ENCODE peak calls at places on chromosomes 6 and 20, in six cellular contexts. One of them, this sample, is unnamed.

GRCh38 chr6:121305957-121306607 is 28.2 kb downstream of the TBC1D32 start:
- DNase-seq in pancreas: no peak
- DNase-seq in kidney tubule cell: peak
- DNase-seq in ureter: no peak
- DNase-seq in EL: peak
- DNase-seq in stimulated activated CD4-positive, alpha-beta T cell treated with anti-CD3 and anti-CD28 coated beads, Interleukin-2, amount 100 ng/mL, for 48 hours: no peak
- DNase-seq in this sample: no peak

GRCh38 chr6:2876210-2877056 is 26.7 kb downstream of the SERPINB9 start:
- DNase-seq in pancreas: peak
- DNase-seq in kidney tubule cell: peak
- DNase-seq in ureter: no peak
- DNase-seq in EL: peak
- DNase-seq in stimulated activated CD4-positive, alpha-beta T cell treated with anti-CD3 and anti-CD28 coated beads, Interleukin-2, amount 100 ng/mL, for 48 hours: no peak
- DNase-seq in this sample: peak

GRCh38 chr6:3201388-3201787 is 26.1 kb downstream of the TUBB2B start:
- DNase-seq in pancreas: no peak
- DNase-seq in kidney tubule cell: no peak
- DNase-seq in ureter: no peak
- DNase-seq in EL: no peak
- DNase-seq in stimulated activated CD4-positive, alpha-beta T cell treated with anti-CD3 and anti-CD28 coated beads, Interleukin-2, amount 100 ng/mL, for 48 hours: no peak
- DNase-seq in this sample: no peak

GRCh38 chr20:13552061-13552460 is 86.7 kb downstream of the TASP1 start:
- DNase-seq in pancreas: no peak
- DNase-seq in kidney tubule cell: peak
- DNase-seq in ureter: no peak
- DNase-seq in EL: peak
- DNase-seq in stimulated activated CD4-positive, alpha-beta T cell treated with anti-CD3 and anti-CD28 coated beads, Interleukin-2, amount 100 ng/mL, for 48 hours: no peak
- DNase-seq in this sample: no peak

GRCh38 chr6:156953478-156954146 is 176.4 kb downstream of the ARID1B start:
- DNase-seq in pancreas: no peak
- DNase-seq in kidney tubule cell: peak
- DNase-seq in ureter: no peak
- DNase-seq in EL: peak
- DNase-seq in stimulated activated CD4-positive, alpha-beta T cell treated with anti-CD3 and anti-CD28 coated beads, Interleukin-2, amount 100 ng/mL, for 48 hours: no peak
- DNase-seq in this sample: peak

GRCh38 chr20:36331182-36331581 is 25.0 kb downstream of the DLGAP4 start:
- DNase-seq in pancreas: no peak
- DNase-seq in kidney tubule cell: no peak
- DNase-seq in ureter: no peak
- DNase-seq in EL: no peak
- DNase-seq in stimulated activated CD4-positive, alpha-beta T cell treated with anti-CD3 and anti-CD28 coated beads, Interleukin-2, amount 100 ng/mL, for 48 hours: no peak
- DNase-seq in this sample: no peak

GRCh38 chr6:159431750-159432149 is 261.3 kb downstream of the SOD2 start:
- DNase-seq in pancreas: no peak
- DNase-seq in kidney tubule cell: no peak
- DNase-seq in ureter: no peak
- DNase-seq in EL: no peak
- DNase-seq in stimulated activated CD4-positive, alpha-beta T cell treated with anti-CD3 and anti-CD28 coated beads, Interleukin-2, amount 100 ng/mL, for 48 hours: no peak
- DNase-seq in this sample: no peak

GRCh38 chr20:59123011-59123676 is 40.5 kb upstream of the ZNF831 start:
- DNase-seq in pancreas: no peak
- DNase-seq in kidney tubule cell: no peak
- DNase-seq in ureter: no peak
- DNase-seq in EL: no peak
- DNase-seq in stimulated activated CD4-positive, alpha-beta T cell treated with anti-CD3 and anti-CD28 coated beads, Interleukin-2, amount 100 ng/mL, for 48 hours: no peak
- DNase-seq in this sample: no peak

GRCh38 chr6:43695967-43696291 is 8.3 kb upstream of the MRPS18A start:
- DNase-seq in pancreas: no peak
- DNase-seq in kidney tubule cell: no peak
- DNase-seq in ureter: no peak
- DNase-seq in EL: no peak
- DNase-seq in stimulated activated CD4-positive, alpha-beta T cell treated with anti-CD3 and anti-CD28 coated beads, Interleukin-2, amount 100 ng/mL, for 48 hours: no peak
- DNase-seq in this sample: no peak

GRCh38 chr6:84581494-84582259 is 182.7 kb downstream of the TBX18 start:
- DNase-seq in pancreas: no peak
- DNase-seq in kidney tubule cell: peak
- DNase-seq in ureter: no peak
- DNase-seq in EL: peak
- DNase-seq in stimulated activated CD4-positive, alpha-beta T cell treated with anti-CD3 and anti-CD28 coated beads, Interleukin-2, amount 100 ng/mL, for 48 hours: no peak
- DNase-seq in this sample: no peak

GRCh38 chr6:81814365-81815109 is 62.1 kb upstream of the TENT5A start:
- DNase-seq in pancreas: no peak
- DNase-seq in kidney tubule cell: peak
- DNase-seq in ureter: no peak
- DNase-seq in EL: peak
- DNase-seq in stimulated activated CD4-positive, alpha-beta T cell treated with anti-CD3 and anti-CD28 coated beads, Interleukin-2, amount 100 ng/mL, for 48 hours: no peak
- DNase-seq in this sample: no peak

GRCh38 chr20:16802652-16802935 is 54.4 kb downstream of the OTOR start:
- DNase-seq in pancreas: no peak
- DNase-seq in kidney tubule cell: no peak
- DNase-seq in ureter: no peak
- DNase-seq in EL: no peak
- DNase-seq in stimulated activated CD4-positive, alpha-beta T cell treated with anti-CD3 and anti-CD28 coated beads, Interleukin-2, amount 100 ng/mL, for 48 hours: no peak
- DNase-seq in this sample: no peak

GRCh38 chr6:29813809-29814208 is 13.8 kb upstream of the HLA-G start:
- DNase-seq in pancreas: no peak
- DNase-seq in kidney tubule cell: peak
- DNase-seq in ureter: no peak
- DNase-seq in EL: peak
- DNase-seq in stimulated activated CD4-positive, alpha-beta T cell treated with anti-CD3 and anti-CD28 coated beads, Interleukin-2, amount 100 ng/mL, for 48 hours: no peak
- DNase-seq in this sample: no peak

GRCh38 chr6:43953794-43954310 is 173.4 kb downstream of the MRPL14 start:
- DNase-seq in pancreas: peak
- DNase-seq in kidney tubule cell: no peak
- DNase-seq in ureter: peak
- DNase-seq in EL: no peak
- DNase-seq in stimulated activated CD4-positive, alpha-beta T cell treated with anti-CD3 and anti-CD28 coated beads, Interleukin-2, amount 100 ng/mL, for 48 hours: no peak
- DNase-seq in this sample: no peak

GRCh38 chr20:47244451-47244850 is 112.0 kb downstream of the ZMYND8 start:
- DNase-seq in pancreas: no peak
- DNase-seq in kidney tubule cell: no peak
- DNase-seq in ureter: no peak
- DNase-seq in EL: no peak
- DNase-seq in stimulated activated CD4-positive, alpha-beta T cell treated with anti-CD3 and anti-CD28 coated beads, Interleukin-2, amount 100 ng/mL, for 48 hours: no peak
- DNase-seq in this sample: no peak

GRCh38 chr6:152993431-152993830 is 9.1 kb downstream of the MTRF1L start:
- DNase-seq in pancreas: no peak
- DNase-seq in kidney tubule cell: no peak
- DNase-seq in ureter: no peak
- DNase-seq in EL: no peak
- DNase-seq in stimulated activated CD4-positive, alpha-beta T cell treated with anti-CD3 and anti-CD28 coated beads, Interleukin-2, amount 100 ng/mL, for 48 hours: no peak
- DNase-seq in this sample: no peak

GRCh38 chr20:47741669-47742345 is 43.5 kb downstream of the SULF2 start:
- DNase-seq in pancreas: no peak
- DNase-seq in kidney tubule cell: no peak
- DNase-seq in ureter: no peak
- DNase-seq in EL: no peak
- DNase-seq in stimulated activated CD4-positive, alpha-beta T cell treated with anti-CD3 and anti-CD28 coated beads, Interleukin-2, amount 100 ng/mL, for 48 hours: no peak
- DNase-seq in this sample: no peak

GRCh38 chr6:87730310-87730709 is 28.3 kb upstream of the AKIRIN2 start:
- DNase-seq in pancreas: no peak
- DNase-seq in kidney tubule cell: peak
- DNase-seq in ureter: no peak
- DNase-seq in EL: no peak
- DNase-seq in stimulated activated CD4-positive, alpha-beta T cell treated with anti-CD3 and anti-CD28 coated beads, Interleukin-2, amount 100 ng/mL, for 48 hours: no peak
- DNase-seq in this sample: no peak

GRCh38 chr6:144876689-144877088 is 591.6 kb downstream of the UTRN start:
- DNase-seq in pancreas: no peak
- DNase-seq in kidney tubule cell: no peak
- DNase-seq in ureter: no peak
- DNase-seq in EL: no peak
- DNase-seq in stimulated activated CD4-positive, alpha-beta T cell treated with anti-CD3 and anti-CD28 coated beads, Interleukin-2, amount 100 ng/mL, for 48 hours: no peak
- DNase-seq in this sample: no peak

GRCh38 chr6:56226946-56227879 is 20.2 kb downstream of the COL21A1 start:
- DNase-seq in pancreas: no peak
- DNase-seq in kidney tubule cell: no peak
- DNase-seq in ureter: no peak
- DNase-seq in EL: peak
- DNase-seq in stimulated activated CD4-positive, alpha-beta T cell treated with anti-CD3 and anti-CD28 coated beads, Interleukin-2, amount 100 ng/mL, for 48 hours: no peak
- DNase-seq in this sample: no peak

GRCh38 chr20:48460681-48461080 is 367.1 kb downstream of the PREX1 start:
- DNase-seq in pancreas: no peak
- DNase-seq in kidney tubule cell: no peak
- DNase-seq in ureter: no peak
- DNase-seq in EL: no peak
- DNase-seq in stimulated activated CD4-positive, alpha-beta T cell treated with anti-CD3 and anti-CD28 coated beads, Interleukin-2, amount 100 ng/mL, for 48 hours: no peak
- DNase-seq in this sample: no peak

GRCh38 chr6:1498491-1499113 is 109.2 kb downstream of the FOXF2 start:
- DNase-seq in pancreas: no peak
- DNase-seq in kidney tubule cell: no peak
- DNase-seq in ureter: no peak
- DNase-seq in EL: peak
- DNase-seq in stimulated activated CD4-positive, alpha-beta T cell treated with anti-CD3 and anti-CD28 coated beads, Interleukin-2, amount 100 ng/mL, for 48 hours: no peak
- DNase-seq in this sample: no peak

GRCh38 chr6:20367716-20368485 is 33.8 kb upstream of the E2F3 start:
- DNase-seq in pancreas: no peak
- DNase-seq in kidney tubule cell: no peak
- DNase-seq in ureter: no peak
- DNase-seq in EL: no peak
- DNase-seq in stimulated activated CD4-positive, alpha-beta T cell treated with anti-CD3 and anti-CD28 coated beads, Interleukin-2, amount 100 ng/mL, for 48 hours: no peak
- DNase-seq in this sample: no peak

GRCh38 chr6:53235508-53235907 is 86.9 kb upstream of the GCM1 start:
- DNase-seq in pancreas: no peak
- DNase-seq in kidney tubule cell: no peak
- DNase-seq in ureter: no peak
- DNase-seq in EL: no peak
- DNase-seq in stimulated activated CD4-positive, alpha-beta T cell treated with anti-CD3 and anti-CD28 coated beads, Interleukin-2, amount 100 ng/mL, for 48 hours: no peak
- DNase-seq in this sample: no peak

GRCh38 chr6:105646391-105646867 is 243.5 kb upstream of the PREP start:
- DNase-seq in pancreas: no peak
- DNase-seq in kidney tubule cell: peak
- DNase-seq in ureter: no peak
- DNase-seq in EL: peak
- DNase-seq in stimulated activated CD4-positive, alpha-beta T cell treated with anti-CD3 and anti-CD28 coated beads, Interleukin-2, amount 100 ng/mL, for 48 hours: no peak
- DNase-seq in this sample: no peak

GRCh38 chr6:8137529-8137939 is 35.2 kb upstream of the EEF1E1 start:
- DNase-seq in pancreas: no peak
- DNase-seq in kidney tubule cell: no peak
- DNase-seq in ureter: no peak
- DNase-seq in EL: no peak
- DNase-seq in stimulated activated CD4-positive, alpha-beta T cell treated with anti-CD3 and anti-CD28 coated beads, Interleukin-2, amount 100 ng/mL, for 48 hours: no peak
- DNase-seq in this sample: no peak

GRCh38 chr20:35305682-35306556 is 13.7 kb upstream of the FAM83C start:
- DNase-seq in pancreas: no peak
- DNase-seq in kidney tubule cell: peak
- DNase-seq in ureter: no peak
- DNase-seq in EL: peak
- DNase-seq in stimulated activated CD4-positive, alpha-beta T cell treated with anti-CD3 and anti-CD28 coated beads, Interleukin-2, amount 100 ng/mL, for 48 hours: peak
- DNase-seq in this sample: no peak

GRCh38 chr6:33894438-33894837 is 90.6 kb upstream of the MLN start:
- DNase-seq in pancreas: no peak
- DNase-seq in kidney tubule cell: no peak
- DNase-seq in ureter: no peak
- DNase-seq in EL: peak
- DNase-seq in stimulated activated CD4-positive, alpha-beta T cell treated with anti-CD3 and anti-CD28 coated beads, Interleukin-2, amount 100 ng/mL, for 48 hours: no peak
- DNase-seq in this sample: no peak

This sample was measured in neural crest cell.